ENCODE peak calls at places on chromosomes 4 and X, in ten cellular contexts. A is activated CD8-positive, alpha-beta memory T cell treated with anti-CD3 and anti-CD28 coated beads for 1 hour; Z is stimulated activated CD4-positive, alpha-beta T cell treated with anti-CD3 and anti-CD28 coated beads, Interleukin-1b, Interleukin-23, amount 100 ng/mL, for 4 hours; F is HT1080; G is Calu3; Q is NK-92 treated with Interleukin-12 subunit alpha and Interleukin-12 subunit beta, amount 100 ng/mL, for 24 hours; C is AG08396; S is cerebellar cortex; M is IMR-90; I is globus pallidus. E is an unnamed sample.

GRCh38 chrX:72120798-72121197 is 10.9 kb downstream of the RTL5 start:
- DNase-seq in A (no peak), Z (no peak), F (peak), G (no peak), Q (no peak), C (no peak), S (peak), M (no peak), I (no peak), E (no peak)

GRCh38 chrX:153820601-153821000 is 9.7 kb downstream of the PDZD4 start:
- DNase-seq in A (no peak), Z (no peak), F (no peak), G (no peak), Q (no peak), C (no peak), S (no peak), M (no peak), I (no peak), E (no peak)

GRCh38 chrX:27619975-27620374 is 29.8 kb downstream of the DCAF8L2 start:
- DNase-seq in A (no peak), Z (no peak), F (peak), G (peak), Q (no peak), C (no peak), S (no peak), M (peak), I (no peak), E (no peak)

GRCh38 chrX:69136546-69137331 is 28.5 kb downstream of the PJA1 start:
- DNase-seq in A (no peak), Z (no peak), F (no peak), G (no peak), Q (no peak), C (no peak), S (no peak), M (no peak), I (no peak), E (no peak)

GRCh38 chr4:153318696-153319320 is 25.7 kb upstream of the MND1 start:
- DNase-seq in A (no peak), Z (peak), F (peak), G (peak), Q (no peak), C (peak), S (peak), M (peak), I (peak), E (peak)

GRCh38 chr4:155943610-155944329 is 9.9 kb downstream of the CTSO start:
- DNase-seq in A (no peak), Z (no peak), F (no peak), G (no peak), Q (no peak), C (no peak), S (no peak), M (no peak), I (no peak), E (no peak)

GRCh38 chr4:189035091-189035490 is 895.9 kb downstream of the TRIML1 start:
- DNase-seq in A (no peak), Z (no peak), F (no peak), G (no peak), Q (no peak), C (no peak), S (no peak), M (no peak), I (no peak), E (no peak)

GRCh38 chrX:100980608-100981497 is 11.3 kb downstream of the ARL13A start:
- DNase-seq in A (no peak), Z (no peak), F (peak), G (peak), Q (no peak), C (peak), S (no peak), M (peak), I (no peak), E (no peak)

GRCh38 chr4:174120446-174121142 is 162.9 kb downstream of the FBXO8 start:
- DNase-seq in A (no peak), Z (no peak), F (peak), G (peak), Q (peak), C (peak), S (peak), M (peak), I (peak), E (peak)

GRCh38 chr4:83062748-83063147 is 27.8 kb downstream of the COPS4 start:
- DNase-seq in A (no peak), Z (no peak), F (no peak), G (no peak), Q (no peak), C (no peak), S (no peak), M (no peak), I (no peak), E (no peak)

GRCh38 chrX:136336623-136337022 is 35.9 kb downstream of the ADGRG4 start:
- DNase-seq in A (no peak), Z (no peak), F (no peak), G (no peak), Q (no peak), C (no peak), S (no peak), M (no peak), I (no peak), E (no peak)

GRCh38 chr4:25925486-25926201 is 11.6 kb downstream of the SMIM20 start:
- DNase-seq in A (no peak), Z (no peak), F (no peak), G (peak), Q (no peak), C (peak), S (peak), M (peak), I (peak), E (no peak)

GRCh38 chr4:16192631-16193483 is 33.4 kb downstream of the TAPT1 start:
- DNase-seq in A (no peak), Z (no peak), F (no peak), G (no peak), Q (no peak), C (no peak), S (no peak), M (no peak), I (no peak), E (no peak)

GRCh38 chr4:15702941-15703403 is at the start of gene BST1:
- DNase-seq in A (peak), Z (peak), F (no peak), G (peak), Q (no peak), C (peak), S (no peak), M (peak), I (peak), E (peak)

GRCh38 chrX:134935286-134935685 is 55.5 kb upstream of the SMIM10 start:
- DNase-seq in A (no peak), Z (no peak), F (no peak), G (no peak), Q (no peak), C (no peak), S (no peak), M (no peak), I (no peak), E (no peak)

GRCh38 chr4:154349829-154350228 is 141.8 kb downstream of the DCHS2 start:
- DNase-seq in A (no peak), Z (no peak), F (peak), G (no peak), Q (no peak), C (peak), S (no peak), M (no peak), I (no peak), E (no peak)

GRCh38 chr4:71126719-71127118 is 133.3 kb downstream of the DCK start:
- DNase-seq in A (no peak), Z (no peak), F (peak), G (peak), Q (no peak), C (peak), S (no peak), M (peak), I (no peak), E (no peak)

GRCh38 chr4:15691346-15692140 is 9.9 kb downstream of the FAM200B start:
- DNase-seq in A (no peak), Z (no peak), F (peak), G (no peak), Q (no peak), C (no peak), S (no peak), M (peak), I (peak), E (peak)

GRCh38 chrX:51860679-51861078 is 32.7 kb upstream of the MAGED1 start:
- DNase-seq in A (no peak), Z (no peak), F (peak), G (peak), Q (no peak), C (peak), S (peak), M (peak), I (peak), E (no peak)

GRCh38 chrX:57137481-57137880 is 284 bp upstream of the SPIN2A start:
- DNase-seq in A (no peak), Z (no peak), F (no peak), G (peak), Q (no peak), C (no peak), S (peak), M (no peak), I (no peak), E (no peak)